ENCODE peak calls at places on chromosomes 7 and 10, in four cellular contexts. Q, I, C and P are unnamed samples.

GRCh38 chr7:96495751-96496216 is 173.9 kb upstream of the SLC25A13 start:
- DNase-seq in Q (no peak), I (no peak), C (no peak), P (no peak)

GRCh38 chr7:47142867-47143175 is 439.1 kb downstream of the TNS3 start:
- DNase-seq in Q (no peak), I (no peak), C (no peak), P (no peak)

GRCh38 chr10:34956756-34957155 is 133.4 kb downstream of the CUL2 start:
- DNase-seq in Q (no peak), I (no peak), C (no peak), P (no peak)

GRCh38 chr7:87223666-87224065 is 4.1 kb upstream of the TMEM243 start:
- DNase-seq in Q (no peak), I (no peak), C (no peak), P (no peak)

GRCh38 chr10:122267849-122268737 is 3.0 kb upstream of the BTBD16 start:
- DNase-seq in Q (peak; percentile 61), I (no peak), C (peak; percentile 61), P (peak; percentile 81)

GRCh38 chr7:144018065-144018464 is 17.9 kb downstream of the OR6B1 start:
- DNase-seq in Q (no peak), I (no peak), C (no peak), P (no peak)

GRCh38 chr7:5671053-5671452 is 110.4 kb downstream of the RNF216 start:
- DNase-seq in Q (no peak), I (no peak), C (no peak), P (no peak)

GRCh38 chr10:1233031-1233430 is 176.8 kb downstream of the WDR37 start:
- DNase-seq in Q (no peak), I (no peak), C (no peak), P (no peak)

GRCh38 chr10:76114556-76114955 is 683.1 kb downstream of the LRMDA start:
- DNase-seq in Q (no peak), I (no peak), C (no peak), P (no peak)

GRCh38 chr7:82443044-82443800 is at the start of gene CACNA2D1:
- DNase-seq in Q (peak; percentile 18), I (no peak), C (peak; percentile 72), P (peak; percentile 52)

GRCh38 chr7:41779918-41780317 is 77.0 kb upstream of the INHBA start:
- DNase-seq in Q (no peak), I (no peak), C (no peak), P (no peak)

GRCh38 chr10:48651839-48652238 is 32.8 kb upstream of the WDFY4 start:
- DNase-seq in Q (no peak), I (no peak), C (no peak), P (peak; percentile 41)

GRCh38 chr10:77989081-77989724 is 40.1 kb downstream of the POLR3A start:
- DNase-seq in Q (no peak), I (no peak), C (no peak), P (no peak)

GRCh38 chr10:92087750-92088395 is 164.3 kb downstream of the BTAF1 start:
- DNase-seq in Q (peak; percentile 76), I (peak; percentile 73), C (peak; percentile 51), P (peak; percentile 64)

GRCh38 chr10:51960494-51960895 is 261.1 kb upstream of the CSTF2T start:
- DNase-seq in Q (no peak), I (peak; percentile 27), C (no peak), P (no peak)

DNA sequence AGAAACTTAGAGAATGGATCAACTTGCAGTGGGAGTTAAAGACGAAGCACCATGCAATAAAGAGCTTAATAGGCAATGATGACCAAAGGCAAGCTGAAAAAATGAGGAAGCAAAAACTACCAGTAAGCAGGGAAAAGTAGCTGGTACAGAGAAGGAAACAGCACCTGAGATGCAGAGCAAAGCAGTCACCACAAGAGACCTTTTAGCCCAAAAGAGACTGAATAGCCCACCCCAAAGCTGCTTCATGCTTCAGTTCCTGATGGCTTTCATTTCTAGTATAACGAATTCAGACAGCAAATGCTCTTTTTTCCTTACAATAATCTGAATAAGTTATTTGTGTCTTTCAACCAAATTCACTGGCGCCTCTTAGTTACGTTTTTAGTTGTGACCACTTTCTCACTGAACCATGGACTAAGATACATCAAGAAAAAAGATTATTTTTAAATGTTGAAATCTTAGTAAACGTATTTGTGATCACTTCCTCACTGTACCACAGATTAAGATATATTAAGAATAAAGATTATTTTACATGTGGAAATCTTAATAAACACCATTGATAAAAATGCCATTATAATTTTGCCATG is 76.0 kb downstream of the USP6NL start:
- DNase-seq in Q (no peak), I (no peak), C (no peak), P (no peak)
- TF ChIP-seq CTCF in Q (no peak), I (no peak), C (no peak), P (no peak)

GRCh38 chr10:116272497-116273221 is at the start of gene GFRA1:
- DNase-seq in Q (no peak), I (no peak), C (peak; percentile 43), P (peak; percentile 57)
- TF ChIP-seq CTCF in Q (no peak), I (no peak), C (peak; percentile 46), P (peak; percentile 56)

GRCh38 chr10:14244801-14245211 is 85.9 kb downstream of the FRMD4A start:
- DNase-seq in Q (no peak), I (peak; percentile 11), C (no peak), P (no peak)

GRCh38 chr10:14244147-14244546 is 86.6 kb downstream of the FRMD4A start:
- DNase-seq in Q (no peak), I (no peak), C (no peak), P (no peak)

GRCh38 chr10:14241196-14241595 is 89.5 kb downstream of the FRMD4A start:
- DNase-seq in Q (no peak), I (no peak), C (no peak), P (no peak)

GRCh38 chr10:14236341-14236740 is 94.4 kb downstream of the FRMD4A start:
- DNase-seq in Q (no peak), I (no peak), C (no peak), P (no peak)

GRCh38 chr10:14240253-14241189 is 90.2 kb downstream of the FRMD4A start:
- DNase-seq in Q (no peak), I (no peak), C (no peak), P (no peak)
- TF ChIP-seq CTCF in Q (no peak), I (no peak), C (no peak), P (peak; percentile 30)

GRCh38 chr7:73973091-73973490 is 54.9 kb upstream of the ELN start:
- DNase-seq in Q (peak; percentile 17), I (no peak), C (no peak), P (no peak)

GRCh38 chr7:73970801-73971229 is 57.2 kb upstream of the ELN start:
- DNase-seq in Q (peak; percentile 14), I (no peak), C (no peak), P (no peak)

GRCh38 chr7:73971315-73971700 is 56.7 kb upstream of the ELN start:
- DNase-seq in Q (peak; percentile 3), I (no peak), C (no peak), P (no peak)

GRCh38 chr7:73972614-73973013 is 55.4 kb upstream of the ELN start:
- DNase-seq in Q (no peak), I (no peak), C (no peak), P (no peak)

GRCh38 chr7:73971701-73972341 is 56.2 kb upstream of the ELN start:
- DNase-seq in Q (peak; percentile 19), I (no peak), C (no peak), P (no peak)
- TF ChIP-seq CTCF in Q (no peak), I (peak; percentile 35), C (no peak), P (no peak)

DNA sequence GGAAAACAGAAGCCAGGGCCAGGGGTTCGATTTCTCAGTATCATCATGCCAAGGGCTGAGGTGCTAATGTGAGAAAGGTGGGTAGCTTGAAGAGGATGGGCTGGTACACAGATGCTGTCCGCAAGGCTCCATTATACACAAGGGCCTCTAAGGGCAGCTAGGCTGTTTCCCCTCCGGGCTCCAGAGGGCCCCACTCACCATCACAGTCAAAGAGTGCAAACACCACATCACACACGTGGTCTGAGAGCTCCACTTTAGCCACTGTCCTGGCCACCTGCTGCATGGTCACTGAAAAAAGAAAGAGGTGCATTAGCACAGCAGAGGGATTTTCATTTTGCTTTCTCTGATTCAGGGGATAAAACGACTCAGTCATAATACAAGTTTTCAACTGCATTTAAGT is 20.9 kb upstream of the DNAJB12 start:
- DNase-seq in Q (no peak), I (no peak), C (no peak), P (no peak)
- TF ChIP-seq CTCF in Q (no peak), I (no peak), C (no peak), P (no peak)

GRCh38 chr7:55142919-55143600 is 124.2 kb downstream of the EGFR start:
- DNase-seq in Q (no peak), I (no peak), C (no peak), P (no peak)

GRCh38 chr7:55145606-55146005 is 126.8 kb downstream of the EGFR start:
- DNase-seq in Q (no peak), I (no peak), C (no peak), P (no peak)

GRCh38 chr7:55147101-55147500 is 128.3 kb downstream of the EGFR start:
- DNase-seq in Q (no peak), I (no peak), C (no peak), P (no peak)

GRCh38 chr7:55144955-55145342 is 126.1 kb downstream of the EGFR start:
- DNase-seq in Q (no peak), I (no peak), C (no peak), P (no peak)

GRCh38 chr7:55144333-55144954 is 125.6 kb downstream of the EGFR start:
- DNase-seq in Q (no peak), I (no peak), C (no peak), P (peak; percentile 44)
- TF ChIP-seq CTCF in Q (no peak), I (peak; percentile 24), C (no peak), P (peak; percentile 36)

DNA sequence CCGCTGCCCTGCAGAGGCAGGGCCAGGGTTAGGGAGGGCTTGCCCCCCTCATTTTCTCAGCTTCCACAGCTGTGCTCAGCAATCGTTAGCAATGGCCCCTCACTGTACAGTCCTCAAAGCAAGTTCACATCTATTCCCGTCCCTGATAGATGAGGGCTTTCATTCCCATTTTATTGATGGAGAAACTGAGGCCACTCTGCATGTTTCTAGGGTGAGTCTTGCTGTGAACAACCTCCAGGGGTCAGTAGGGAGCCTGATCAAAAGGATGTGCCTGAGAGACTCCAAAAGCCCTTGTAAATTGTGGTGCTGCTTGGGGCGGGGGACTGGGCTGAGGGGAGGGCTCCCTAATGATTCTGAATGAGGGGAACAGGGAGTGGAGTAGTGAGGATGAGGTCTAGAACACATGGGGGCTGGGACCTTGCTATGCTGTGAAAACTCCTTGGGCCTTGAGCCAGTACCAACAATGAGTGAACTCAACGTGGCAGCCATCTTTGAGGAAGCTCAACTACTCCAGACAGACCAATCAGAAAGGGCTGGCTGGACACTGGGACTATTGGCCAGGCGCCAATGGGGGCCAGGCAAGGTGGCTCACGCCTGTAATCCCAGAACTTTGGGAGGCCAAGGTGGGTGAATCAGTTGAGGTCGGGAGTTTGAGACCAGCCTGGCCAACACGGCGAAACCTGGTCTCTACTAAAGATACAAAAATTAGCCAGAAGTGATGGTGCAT is 6.7 kb upstream of the GRIFIN start:
- DNase-seq in Q (no peak), I (no peak), C (no peak), P (no peak)
- TF ChIP-seq CTCF in Q (no peak), I (no peak), C (no peak), P (no peak)